ENCODE peak calls at places on chromosomes 16 and 17, in six cellular contexts. One of them, this sample, is unnamed.

GRCh38 chr16:66751135-66751991 is at the start of gene DYNC1LI2:
- DNase-seq in substantia nigra: peak; percentile 55
- DNase-seq in transverse colon: peak; percentile 77
- DNase-seq in cardiac muscle cell: peak; percentile 79
- DNase-seq in NCI-H345: peak; percentile 61
- DNase-seq in AML-193: peak; percentile 58
- DNase-seq in this sample: peak; percentile 90

GRCh38 chr17:58224315-58224714 is 5.3 kb upstream of the MKS1 start:
- DNase-seq in AML-193: no peak
- DNase-seq in transverse colon: no peak
- DNase-seq in cardiac muscle cell: peak; percentile 55
- DNase-seq in substantia nigra: no peak
- DNase-seq in NCI-H345: no peak
- DNase-seq in this sample: no peak

GRCh38 chr16:46914556-46915201 is 30.5 kb downstream of the GPT2 start:
- DNase-seq in substantia nigra: no peak
- DNase-seq in NCI-H345: no peak
- DNase-seq in transverse colon: no peak
- DNase-seq in AML-193: no peak
- DNase-seq in cardiac muscle cell: no peak
- DNase-seq in this sample: no peak

GRCh38 chr16:4371481-4372314 is at the start of gene VASN:
- DNase-seq in AML-193: no peak
- DNase-seq in transverse colon: peak; percentile 77
- DNase-seq in substantia nigra: peak; percentile 72
- DNase-seq in NCI-H345: peak; percentile 69
- DNase-seq in cardiac muscle cell: peak; percentile 87
- DNase-seq in this sample: peak; percentile 90

GRCh38 chr16:68636818-68637217 is 8.3 kb upstream of the CDH3 start:
- DNase-seq in AML-193: no peak
- DNase-seq in cardiac muscle cell: no peak
- DNase-seq in NCI-H345: no peak
- DNase-seq in transverse colon: no peak
- DNase-seq in substantia nigra: no peak
- DNase-seq in this sample: no peak

GRCh38 chr17:81401727-81402529 is 6.7 kb downstream of the BAHCC1 start:
- DNase-seq in NCI-H345: no peak
- DNase-seq in cardiac muscle cell: peak; percentile 65
- DNase-seq in substantia nigra: no peak
- DNase-seq in transverse colon: peak; percentile 55
- DNase-seq in AML-193: no peak
- DNase-seq in this sample: peak; percentile 85

GRCh38 chr17:64004218-64004770 is 6.1 kb downstream of the PRR29 start:
- DNase-seq in NCI-H345: no peak
- DNase-seq in AML-193: no peak
- DNase-seq in transverse colon: no peak
- DNase-seq in substantia nigra: no peak
- DNase-seq in cardiac muscle cell: no peak
- DNase-seq in this sample: no peak

GRCh38 chr16:79969458-79969857 is 368.9 kb upstream of the MAF start:
- DNase-seq in NCI-H345: no peak
- DNase-seq in transverse colon: no peak
- DNase-seq in AML-193: no peak
- DNase-seq in cardiac muscle cell: no peak
- DNase-seq in substantia nigra: no peak
- DNase-seq in this sample: no peak

GRCh38 chr17:67491009-67491677 is 114.1 kb downstream of the PITPNC1 start:
- DNase-seq in AML-193: no peak
- DNase-seq in substantia nigra: peak; percentile 89
- DNase-seq in cardiac muscle cell: peak; percentile 97
- DNase-seq in transverse colon: peak; percentile 72
- DNase-seq in NCI-H345: no peak
- DNase-seq in this sample: peak; percentile 72

GRCh38 chr17:50194441-50195195 is 6.8 kb downstream of the COL1A1 start:
- DNase-seq in transverse colon: no peak
- DNase-seq in cardiac muscle cell: peak; percentile 33
- DNase-seq in AML-193: no peak
- DNase-seq in NCI-H345: no peak
- DNase-seq in substantia nigra: no peak
- DNase-seq in this sample: no peak

GRCh38 chr17:64499805-64500486 is 3.1 kb upstream of the POLG2 start:
- DNase-seq in cardiac muscle cell: no peak
- DNase-seq in transverse colon: no peak
- DNase-seq in NCI-H345: no peak
- DNase-seq in AML-193: no peak
- DNase-seq in substantia nigra: no peak
- DNase-seq in this sample: no peak

GRCh38 chr16:17211797-17212196 is 259.0 kb downstream of the XYLT1 start:
- DNase-seq in transverse colon: no peak
- DNase-seq in NCI-H345: peak; percentile 13
- DNase-seq in AML-193: peak; percentile 23
- DNase-seq in cardiac muscle cell: no peak
- DNase-seq in substantia nigra: no peak
- DNase-seq in this sample: peak; percentile 55

GRCh38 chr17:63837962-63838585 is 4.4 kb downstream of the SMARCD2 start:
- DNase-seq in transverse colon: no peak
- DNase-seq in cardiac muscle cell: no peak
- DNase-seq in NCI-H345: no peak
- DNase-seq in AML-193: no peak
- DNase-seq in substantia nigra: no peak
- DNase-seq in this sample: no peak